ENCODE peak calls at places on chromosome X, in eight cellular contexts. One of them, this sample, is unnamed.

GRCh38 chrX:1582686-1583437 is 8.5 kb upstream of the AKAP17A start:
- DNase-seq in GM23248: peak; percentile 25
- DNase-seq in Karpas-422: peak; percentile 68
- DNase-seq in PC-9: no peak
- DNase-seq in MM.1S: peak; percentile 83
- DNase-seq in OCI-LY7: peak; percentile 58
- DNase-seq in SK-N-SH: no peak
- DNase-seq in GM23338: peak; percentile 26
- DNase-seq in this sample: peak; percentile 70

GRCh38 chrX:107398115-107398514 is 51.3 kb upstream of the FRMPD3 start:
- DNase-seq in SK-N-SH: no peak
- DNase-seq in Karpas-422: peak; percentile 58
- DNase-seq in OCI-LY7: peak; percentile 33
- DNase-seq in MM.1S: peak; percentile 33
- DNase-seq in GM23248: no peak
- DNase-seq in PC-9: no peak
- DNase-seq in GM23338: no peak
- DNase-seq in this sample: no peak

GRCh38 chrX:154444001-154444754 is at the start of gene FAM50A:
- DNase-seq in GM23248: peak; percentile 87
- DNase-seq in PC-9: peak; percentile 77
- DNase-seq in SK-N-SH: peak; percentile 92
- DNase-seq in OCI-LY7: peak; percentile 62
- DNase-seq in Karpas-422: peak; percentile 84
- DNase-seq in GM23338: peak; percentile 61
- DNase-seq in MM.1S: peak; percentile 56
- DNase-seq in this sample: peak; percentile 61

GRCh38 chrX:105701310-105702052 is 120.9 kb upstream of the NRK start:
- DNase-seq in Karpas-422: no peak
- DNase-seq in SK-N-SH: peak; percentile 0
- DNase-seq in PC-9: peak; percentile 35
- DNase-seq in OCI-LY7: no peak
- DNase-seq in MM.1S: peak; percentile 12
- DNase-seq in GM23248: no peak
- DNase-seq in GM23338: peak; percentile 39
- DNase-seq in this sample: peak; percentile 62

GRCh38 chrX:65647801-65648200 is 19.7 kb upstream of the MSN start:
- DNase-seq in PC-9: no peak
- DNase-seq in GM23248: no peak
- DNase-seq in OCI-LY7: no peak
- DNase-seq in GM23338: no peak
- DNase-seq in MM.1S: no peak
- DNase-seq in Karpas-422: no peak
- DNase-seq in SK-N-SH: no peak
- DNase-seq in this sample: no peak

GRCh38 chrX:151183233-151183632 is 6.8 kb downstream of the GPR50 start:
- DNase-seq in Karpas-422: no peak
- DNase-seq in GM23248: no peak
- DNase-seq in MM.1S: no peak
- DNase-seq in PC-9: no peak
- DNase-seq in GM23338: no peak
- DNase-seq in SK-N-SH: no peak
- DNase-seq in OCI-LY7: no peak
- DNase-seq in this sample: no peak

GRCh38 chrX:102155806-102156179 is at the start of gene BEX5:
- DNase-seq in Karpas-422: peak; percentile 90
- DNase-seq in SK-N-SH: peak; percentile 53
- DNase-seq in MM.1S: peak; percentile 79
- DNase-seq in GM23338: peak; percentile 84
- DNase-seq in GM23248: peak; percentile 54
- DNase-seq in OCI-LY7: no peak
- DNase-seq in PC-9: peak; percentile 0
- DNase-seq in this sample: peak; percentile 28

GRCh38 chrX:81120270-81120935 is 81.3 kb downstream of the HMGN5 start:
- DNase-seq in GM23248: no peak
- DNase-seq in PC-9: no peak
- DNase-seq in MM.1S: peak; percentile 12
- DNase-seq in GM23338: no peak
- DNase-seq in SK-N-SH: no peak
- DNase-seq in Karpas-422: peak; percentile 54
- DNase-seq in OCI-LY7: peak; percentile 17
- DNase-seq in this sample: no peak

GRCh38 chrX:48696301-48697181 is at the start of gene SUV39H1:
- DNase-seq in PC-9: peak; percentile 74
- DNase-seq in MM.1S: peak; percentile 88
- DNase-seq in GM23338: peak; percentile 82
- DNase-seq in OCI-LY7: peak; percentile 91
- DNase-seq in GM23248: peak; percentile 95
- DNase-seq in SK-N-SH: peak; percentile 93
- DNase-seq in Karpas-422: peak; percentile 93
- DNase-seq in this sample: peak; percentile 91

GRCh38 chrX:47529548-47529947 is 31.5 kb upstream of the ARAF start:
- DNase-seq in GM23248: no peak
- DNase-seq in Karpas-422: no peak
- DNase-seq in OCI-LY7: no peak
- DNase-seq in GM23338: no peak
- DNase-seq in SK-N-SH: no peak
- DNase-seq in PC-9: no peak
- DNase-seq in MM.1S: no peak
- DNase-seq in this sample: no peak

GRCh38 chrX:117990438-117990837 is 126.2 kb downstream of the KLHL13 start:
- DNase-seq in SK-N-SH: no peak
- DNase-seq in Karpas-422: no peak
- DNase-seq in GM23338: no peak
- DNase-seq in MM.1S: no peak
- DNase-seq in OCI-LY7: no peak
- DNase-seq in GM23248: no peak
- DNase-seq in PC-9: no peak
- DNase-seq in this sample: no peak
- H3K9me2 ChIP-seq in SK-N-SH: no peaks in the 10 kb centered on the region
- H3K9me2 ChIP-seq in Karpas-422: no peaks in the 10 kb centered on the region
- H3K9me2 ChIP-seq in GM23338: no peaks in the 10 kb centered on the region
- H3K9me2 ChIP-seq in MM.1S: no peaks in the 10 kb centered on the region
- H3K9me2 ChIP-seq in OCI-LY7: no peaks in the 10 kb centered on the region
- H3K9me2 ChIP-seq in GM23248: no peaks in the 10 kb centered on the region
- H3K9me2 ChIP-seq in PC-9: no peaks in the 10 kb centered on the region
- H3K9me2 ChIP-seq in this sample: no peaks in the 10 kb centered on the region

GRCh38 chrX:115234220-115234557 is 293 bp upstream of the LRCH2 start:
- DNase-seq in PC-9: no peak
- DNase-seq in Karpas-422: no peak
- DNase-seq in GM23248: no peak
- DNase-seq in OCI-LY7: no peak
- DNase-seq in MM.1S: no peak
- DNase-seq in GM23338: no peak
- DNase-seq in SK-N-SH: no peak
- DNase-seq in this sample: no peak

GRCh38 chrX:115229337-115229991 is 4.4 kb downstream of the LRCH2 start:
- DNase-seq in SK-N-SH: no peak
- DNase-seq in OCI-LY7: no peak
- DNase-seq in PC-9: no peak
- DNase-seq in MM.1S: no peak
- DNase-seq in GM23248: no peak
- DNase-seq in Karpas-422: no peak
- DNase-seq in GM23338: no peak
- DNase-seq in this sample: no peak

GRCh38 chrX:115233497-115234219 is at the start of gene LRCH2:
- DNase-seq in GM23338: peak; percentile 55
- DNase-seq in PC-9: no peak
- DNase-seq in Karpas-422: no peak
- DNase-seq in OCI-LY7: no peak
- DNase-seq in GM23248: peak; percentile 52
- DNase-seq in MM.1S: no peak
- DNase-seq in SK-N-SH: peak; percentile 86
- DNase-seq in this sample: no peak

GRCh38 chrX:115232933-115233496 is 881 bp downstream of the LRCH2 start:
- DNase-seq in GM23248: peak; percentile 24
- DNase-seq in SK-N-SH: no peak
- DNase-seq in Karpas-422: no peak
- DNase-seq in MM.1S: no peak
- DNase-seq in OCI-LY7: no peak
- DNase-seq in GM23338: no peak
- DNase-seq in PC-9: no peak
- DNase-seq in this sample: no peak
- H3K4me3 ChIP-seq in GM23248: peak overlapping the region; percentile 78
- H3K4me3 ChIP-seq in SK-N-SH: peak overlapping the region; percentile 72
- H3K4me3 ChIP-seq in Karpas-422: no peak overlapping the region
- H3K4me3 ChIP-seq in MM.1S: no peak overlapping the region
- H3K4me3 ChIP-seq in OCI-LY7: no peak overlapping the region
- H3K4me3 ChIP-seq in GM23338: peak overlapping the region; percentile 63
- H3K4me3 ChIP-seq in PC-9: no peak overlapping the region
- H3K4me3 ChIP-seq in this sample: peak overlapping the region; percentile 42

GRCh38 chrX:110146521-110146920 is 143.6 kb downstream of the TMEM164 start:
- DNase-seq in GM23338: peak; percentile 65
- DNase-seq in PC-9: peak; percentile 32
- DNase-seq in GM23248: peak; percentile 47
- DNase-seq in OCI-LY7: peak; percentile 38
- DNase-seq in MM.1S: peak; percentile 48
- DNase-seq in Karpas-422: peak; percentile 83
- DNase-seq in SK-N-SH: peak; percentile 55
- DNase-seq in this sample: peak; percentile 72
- H3K4me2 ChIP-seq in GM23338: no peak overlapping the region
- H3K4me2 ChIP-seq in PC-9: no peak overlapping the region
- H3K4me2 ChIP-seq in GM23248: no peak overlapping the region
- H3K4me2 ChIP-seq in OCI-LY7: no peak overlapping the region
- H3K4me2 ChIP-seq in MM.1S: no peak overlapping the region
- H3K4me2 ChIP-seq in Karpas-422: no peak overlapping the region
- H3K4me2 ChIP-seq in SK-N-SH: no peak overlapping the region
- H3K4me2 ChIP-seq in this sample: no peak overlapping the region

GRCh38 chrX:38616904-38617303 is 55.6 kb downstream of the TSPAN7 start:
- DNase-seq in PC-9: no peak
- DNase-seq in GM23248: no peak
- DNase-seq in MM.1S: no peak
- DNase-seq in GM23338: no peak
- DNase-seq in OCI-LY7: no peak
- DNase-seq in SK-N-SH: no peak
- DNase-seq in Karpas-422: no peak
- DNase-seq in this sample: no peak
- H3K9me2 ChIP-seq in PC-9: no peaks in the 10 kb centered on the region
- H3K9me2 ChIP-seq in GM23248: no peaks in the 10 kb centered on the region
- H3K9me2 ChIP-seq in MM.1S: no peaks in the 10 kb centered on the region
- H3K9me2 ChIP-seq in GM23338: no peaks in the 10 kb centered on the region
- H3K9me2 ChIP-seq in OCI-LY7: no peaks in the 10 kb centered on the region
- H3K9me2 ChIP-seq in SK-N-SH: no peaks in the 10 kb centered on the region
- H3K9me2 ChIP-seq in Karpas-422: no peaks in the 10 kb centered on the region
- H3K9me2 ChIP-seq in this sample: no peaks in the 10 kb centered on the region

GRCh38 chrX:10821293-10821692 is 200.9 kb upstream of the MID1 start:
- DNase-seq in OCI-LY7: no peak
- DNase-seq in SK-N-SH: no peak
- DNase-seq in GM23338: no peak
- DNase-seq in Karpas-422: no peak
- DNase-seq in GM23248: no peak
- DNase-seq in MM.1S: no peak
- DNase-seq in PC-9: no peak
- DNase-seq in this sample: no peak

GRCh38 chrX:10818651-10819050 is 198.3 kb upstream of the MID1 start:
- DNase-seq in GM23248: no peak
- DNase-seq in PC-9: no peak
- DNase-seq in OCI-LY7: no peak
- DNase-seq in GM23338: no peak
- DNase-seq in SK-N-SH: no peak
- DNase-seq in MM.1S: no peak
- DNase-seq in Karpas-422: no peak
- DNase-seq in this sample: no peak

DNA sequence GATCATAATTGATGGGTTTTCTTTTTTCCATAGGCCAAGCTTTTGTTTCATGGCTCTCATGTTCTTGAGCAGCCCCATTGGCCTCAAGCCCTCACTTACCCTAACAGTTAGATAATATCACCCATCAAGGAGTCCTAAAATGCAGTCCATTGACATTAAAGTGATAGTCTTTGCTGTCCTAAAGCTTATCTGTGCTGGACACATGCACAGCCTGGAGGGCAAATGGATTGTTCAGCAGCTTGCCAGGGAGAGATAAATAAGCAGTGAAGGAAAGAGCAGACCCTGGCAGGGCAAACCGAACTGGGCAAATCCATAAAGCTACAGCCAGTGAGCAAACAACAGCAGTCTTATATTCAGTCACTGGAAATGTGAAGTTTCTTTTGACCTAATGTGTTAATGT is 199.6 kb upstream of the MID1 start:
- DNase-seq in PC-9: no peak
- DNase-seq in Karpas-422: no peak
- DNase-seq in MM.1S: no peak
- DNase-seq in GM23338: no peak
- DNase-seq in OCI-LY7: no peak
- DNase-seq in SK-N-SH: peak; percentile 42
- DNase-seq in GM23248: peak; percentile 24
- DNase-seq in this sample: no peak
- H3K4me3 ChIP-seq in PC-9: no peak overlapping the region
- H3K4me3 ChIP-seq in Karpas-422: no peak overlapping the region
- H3K4me3 ChIP-seq in MM.1S: no peak overlapping the region
- H3K4me3 ChIP-seq in GM23338: no peak overlapping the region
- H3K4me3 ChIP-seq in OCI-LY7: no peak overlapping the region
- H3K4me3 ChIP-seq in SK-N-SH: no peak overlapping the region
- H3K4me3 ChIP-seq in GM23248: no peak overlapping the region
- H3K4me3 ChIP-seq in this sample: no peak overlapping the region

DNA sequence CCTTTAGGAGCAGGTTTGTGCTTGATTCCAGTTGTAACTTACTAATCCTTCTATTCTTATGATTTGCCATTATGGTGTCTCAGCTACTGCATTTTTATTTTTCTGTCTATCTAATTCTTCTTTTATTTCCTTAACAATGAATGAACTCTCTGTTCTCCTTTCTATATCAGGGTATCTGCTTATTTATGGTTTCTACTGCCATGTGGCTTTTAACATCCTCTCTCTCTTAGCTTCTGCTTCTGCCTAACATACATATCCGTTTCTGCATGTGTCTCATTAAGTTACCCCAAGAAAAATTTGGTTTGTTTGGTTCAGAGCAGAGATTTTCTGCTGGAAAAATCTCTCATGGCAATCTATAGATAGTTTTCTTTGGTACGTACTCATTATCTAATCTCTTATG is 614.4 kb downstream of the RPA4 start:
- DNase-seq in GM23248: no peak
- DNase-seq in OCI-LY7: peak; percentile 46
- DNase-seq in GM23338: no peak
- DNase-seq in Karpas-422: peak; percentile 46
- DNase-seq in SK-N-SH: no peak
- DNase-seq in PC-9: no peak
- DNase-seq in MM.1S: no peak
- DNase-seq in this sample: no peak
- H3K4me2 ChIP-seq in GM23248: no peak overlapping the region
- H3K4me2 ChIP-seq in OCI-LY7: peak overlapping the region; percentile 53
- H3K4me2 ChIP-seq in GM23338: no peak overlapping the region
- H3K4me2 ChIP-seq in Karpas-422: peak overlapping the region; percentile 45
- H3K4me2 ChIP-seq in SK-N-SH: no peak overlapping the region
- H3K4me2 ChIP-seq in PC-9: no peak overlapping the region
- H3K4me2 ChIP-seq in MM.1S: no peak overlapping the region
- H3K4me2 ChIP-seq in this sample: no peak overlapping the region

This sample was measured in PC-3.